ENCODE peak calls at places on chromosomes 4 and X, in five cellular contexts. I is fibroblast of lung, Y is amniotic epithelial cell, G is KG1, X is K562. R is an unnamed sample.

GRCh38 chr4:113673450-113673849 is 88.1 kb downstream of the CAMK2D start:
- DNase-seq in I (no peak), X (no peak), G (no peak), Y (no peak), R (no peak)

GRCh38 chr4:94660614-94661013 is 97.1 kb upstream of the BMPR1B start:
- DNase-seq in X (no peak), G (no peak), Y (no peak), I (no peak), R (no peak)

GRCh38 chrX:65706041-65706828 is 38.8 kb downstream of the MSN start:
- DNase-seq in X (no peak), Y (peak; percentile 49), G (no peak), I (peak; percentile 80), R (no peak)

GRCh38 chr4:87633239-87633638 is 16.8 kb upstream of the DMP1 start:
- DNase-seq in X (no peak), Y (peak; percentile 49), G (no peak), I (peak; percentile 67), R (no peak)

GRCh38 chr4:22778547-22779163 is 85.9 kb downstream of the GBA3 start:
- DNase-seq in G (no peak), X (peak; percentile 14), Y (no peak), I (no peak), R (no peak)

GRCh38 chr4:174317531-174317930 is 33.8 kb downstream of the CEP44 start:
- DNase-seq in I (peak; percentile 51), G (no peak), Y (no peak), X (no peak), R (no peak)

GRCh38 chr4:32133141-32133540 is 1413.0 kb downstream of the PCDH7 start:
- DNase-seq in G (no peak), I (no peak), X (no peak), Y (peak; percentile 49), R (no peak)

GRCh38 chr4:168933423-168933822 is 76.6 kb downstream of the CBR4 start:
- DNase-seq in X (no peak), I (no peak), G (no peak), Y (no peak), R (no peak)

GRCh38 chr4:168551211-168551610 is 54.4 kb downstream of the PALLD start:
- DNase-seq in X (no peak), G (no peak), Y (peak; percentile 91), I (peak; percentile 89), R (no peak)

GRCh38 chrX:31228909-31229308 is 157.1 kb upstream of the FTHL17 start:
- DNase-seq in X (no peak), Y (no peak), I (no peak), G (no peak), R (no peak)

GRCh38 chrX:149638860-149639259 is 7.3 kb upstream of the TMEM185A start:
- DNase-seq in I (no peak), X (no peak), Y (peak; percentile 11), G (no peak), R (no peak)

GRCh38 chrX:97854071-97854470 is 970.4 kb downstream of the RPA4 start:
- DNase-seq in I (no peak), G (no peak), X (no peak), Y (no peak), R (no peak)

GRCh38 chrX:49291615-49292337 is 11.7 kb upstream of the GAGE10 start:
- DNase-seq in G (no peak), I (peak; percentile 59), Y (peak; percentile 41), X (peak; percentile 58), R (peak; percentile 52)

GRCh38 chrX:133698298-133698697 is 283.0 kb upstream of the GPC4 start:
- DNase-seq in G (no peak), Y (peak; percentile 5), I (peak; percentile 58), X (no peak), R (no peak)

GRCh38 chr4:141599853-141600252 is 36.5 kb upstream of the IL15 start:
- DNase-seq in I (peak; percentile 19), G (no peak), X (no peak), Y (no peak), R (no peak)

GRCh38 chr4:155608231-155608885 is 58.3 kb upstream of the GUCY1A1 start:
- DNase-seq in I (peak; percentile 59), X (no peak), G (no peak), Y (no peak), R (no peak)

GRCh38 chrX:124194209-124194608 is 138.3 kb upstream of the TEX13D start:
- DNase-seq in X (no peak), I (peak; percentile 11), Y (no peak), G (no peak), R (no peak)

GRCh38 chr4:103567591-103567990 is 152.2 kb downstream of the TACR3 start:
- DNase-seq in Y (no peak), X (no peak), G (no peak), I (no peak), R (no peak)

GRCh38 chrX:152450076-152450475 is 1.0 kb downstream of the GABRA3 start:
- DNase-seq in I (no peak), G (no peak), Y (no peak), X (no peak), R (no peak)

GRCh38 chrX:119989905-119990408 is 46.4 kb upstream of the NKAP start:
- DNase-seq in Y (no peak), I (no peak), G (no peak), X (no peak), R (no peak)

GRCh38 chr4:47017494-47017893 is 13.9 kb upstream of the GABRB1 start:
- DNase-seq in X (no peak), G (no peak), Y (no peak), I (peak; percentile 56), R (no peak)

R was measured in HuH-7.